ENCODE peak calls at places on chromosomes 13 and 19, in five cellular contexts. U is upper lobe of left lung, Q is right lobe of liver, R is K562, E is adrenal gland. S is an unnamed sample. For H3K4me1, the result is how much of the 10 kb centered on the place peaks cover.

GRCh38 chr19:4386038-4386782 is 14.1 kb downstream of the SH3GL1 start:
- DNase-seq in U (no peak), Q (no peak), R (no peak), E (peak), S (no peak)

GRCh38 chr19:3982701-3983541 is 2.3 kb downstream of the EEF2 start:
- DNase-seq in U (no peak), Q (peak), R (peak), E (no peak), S (peak)

GRCh38 chr19:55493650-55494171 is 5.5 kb downstream of the SSC5D start:
- DNase-seq in U (no peak), Q (no peak), R (no peak), E (no peak), S (no peak)

GRCh38 chr13:114230117-114230516 is 4.6 kb upstream of the CDC16 start:
- DNase-seq in U (no peak), Q (no peak), R (no peak), E (no peak), S (no peak)

GRCh38 chr19:2015611-2015950 is at the start of gene BTBD2:
- DNase-seq in U (no peak), Q (no peak), R (no peak), E (peak), S (no peak)

GRCh38 chr13:75541287-75541686 is 3.6 kb upstream of the COMMD6 start:
- DNase-seq in U (peak), Q (no peak), R (no peak), E (no peak), S (no peak)

GRCh38 chr13:26219726-26220125 is 2.4 kb downstream of the RNF6 start:
- DNase-seq in U (no peak), Q (no peak), R (no peak), E (no peak), S (no peak)

GRCh38 chr19:54436031-54436523 is 12.9 kb upstream of the LENG8 start:
- DNase-seq in U (no peak), Q (peak), R (no peak), E (no peak), S (no peak)

GRCh38 chr19:20247016-20247683 is 80.1 kb downstream of the ZNF486 start:
- DNase-seq in U (peak), Q (no peak), R (no peak), E (peak), S (no peak)

GRCh38 chr19:53328967-53329366 is 4.6 kb upstream of the ZNF845 start:
- DNase-seq in U (no peak), Q (no peak), R (peak), E (no peak), S (peak)

GRCh38 chr13:35164324-35164932 is 222.4 kb downstream of the NBEA start:
- DNase-seq in U (no peak), Q (no peak), R (peak), E (no peak), S (no peak)

GRCh38 chr13:109385161-109385560 is 401.2 kb downstream of the IRS2 start:
- DNase-seq in U (no peak), Q (no peak), R (no peak), E (no peak), S (no peak)

GRCh38 chr13:111005808-111006494 is 91.1 kb upstream of the ANKRD10 start:
- DNase-seq in U (peak), Q (no peak), R (no peak), E (no peak), S (peak)

GRCh38 chr13:113045214-113046007 is 60.2 kb upstream of the F7 start:
- DNase-seq in U (no peak), Q (no peak), R (no peak), E (no peak), S (no peak)

GRCh38 chr13:43787998-43788397 is 1.2 kb upstream of the ENOX1 start:
- DNase-seq in U (no peak), Q (no peak), R (no peak), E (no peak), S (no peak)

GRCh38 chr19:6185825-6186193 is 50.3 kb downstream of the ACSBG2 start:
- DNase-seq in U (no peak), Q (no peak), R (no peak), E (no peak), S (no peak)

GRCh38 chr19:17246681-17247425 is 1.1 kb upstream of the NR2F6 start:
- DNase-seq in U (no peak), Q (peak), R (no peak), E (no peak), S (peak)

GRCh38 chr19:17243340-17243853 is 2.3 kb downstream of the NR2F6 start:
- DNase-seq in U (no peak), Q (peak), R (no peak), E (no peak), S (no peak)

GRCh38 chr19:17244618-17245534 is 843 bp downstream of the NR2F6 start:
- DNase-seq in U (no peak), Q (no peak), R (no peak), E (no peak), S (peak)

GRCh38 chr19:17243854-17244617 is 1.7 kb downstream of the NR2F6 start:
- DNase-seq in U (peak), Q (peak), R (peak), E (peak), S (no peak)

GRCh38 chr19:17245535-17245984 is at the start of gene NR2F6:
- DNase-seq in U (no peak), Q (no peak), R (peak), E (no peak), S (no peak)
- TF ChIP-seq POLR2A in U (no peak), Q (peak), R (no peak), E (peak), S (no peak)

GRCh38 chr19:45076851-45077730 is 813 bp upstream of the ZNF296 start:
- DNase-seq in U (no peak), Q (no peak), R (no peak), E (no peak), S (no peak)

GRCh38 chr19:45079063-45079910 is at the start of gene GEMIN7:
- DNase-seq in U (peak), Q (peak), R (peak), E (peak), S (peak)

GRCh38 chr19:45082170-45082569 is 3.1 kb downstream of the GEMIN7 start:
- DNase-seq in U (no peak), Q (no peak), R (no peak), E (no peak), S (no peak)

GRCh38 chr19:45078390-45079062 is 534 bp upstream of the GEMIN7 start:
- DNase-seq in U (no peak), Q (no peak), R (no peak), E (no peak), S (no peak)

GRCh38 chr19:45079911-45080469 is 930 bp downstream of the GEMIN7 start:
- DNase-seq in U (no peak), Q (no peak), R (no peak), E (no peak), S (no peak)
- H3K4me1 ChIP-seq in U (under half), Q (under half), R (under half), E (under half), S (half or more)

DNA sequence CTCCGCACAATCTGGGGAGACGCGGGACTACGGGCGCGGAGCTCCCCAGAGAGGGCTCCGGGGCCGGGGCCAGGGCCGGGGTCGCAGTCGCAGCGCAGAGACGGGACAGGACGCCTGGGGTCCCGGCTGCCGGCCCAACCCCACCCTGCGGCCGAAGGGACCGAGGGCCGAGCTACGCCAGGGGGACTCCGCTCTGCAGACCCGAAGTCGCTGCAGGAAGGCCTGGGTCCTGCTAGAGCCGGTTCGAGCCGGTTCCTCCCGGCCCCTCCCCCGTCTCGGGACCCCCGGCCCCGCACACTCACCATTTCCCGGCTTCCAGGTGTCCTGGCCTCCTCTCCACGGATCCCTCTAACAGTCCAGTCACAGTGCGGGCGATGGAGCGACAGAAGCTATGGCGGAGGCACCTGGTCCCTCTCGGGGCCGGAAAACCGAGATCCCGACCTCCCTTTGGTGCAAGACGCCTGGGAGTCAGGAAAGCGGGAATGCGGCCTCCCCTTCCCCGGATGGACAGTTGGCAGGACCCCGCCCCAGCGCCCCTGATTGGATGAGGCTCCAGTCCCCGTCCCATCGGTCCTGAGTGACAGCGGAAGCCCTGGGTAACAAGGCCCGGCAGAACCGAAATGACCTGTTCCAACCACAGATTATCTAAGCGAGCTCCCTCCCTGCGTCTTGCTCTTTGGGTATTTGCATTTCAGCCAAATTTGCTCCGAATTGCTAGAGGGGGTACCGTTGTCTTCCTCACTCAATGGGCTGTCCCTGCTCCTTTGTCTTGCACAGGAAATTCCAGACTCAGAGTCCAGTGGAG is at the start of gene ZNF625:
- DNase-seq in U (peak), Q (peak), R (no peak), E (peak), S (peak)
- TF ChIP-seq POLR2A in U (no peak), Q (no peak), R (no peak), E (peak), S (no peak)

GRCh38 chr13:99432637-99433542 is 68.4 kb upstream of the TM9SF2 start:
- DNase-seq in U (peak), Q (peak), R (peak), E (peak), S (peak)
- H3K4me1 ChIP-seq in U (under half), Q (under half), R (under half), E (under half), S (under half)

GRCh38 chr19:738509-739128 is 12.3 kb upstream of the MISP start:
- DNase-seq in U (no peak), Q (no peak), R (no peak), E (no peak), S (no peak)
- TF ChIP-seq POLR2A in U (no peak), Q (no peak), R (no peak), E (no peak), S (no peak)

DNA sequence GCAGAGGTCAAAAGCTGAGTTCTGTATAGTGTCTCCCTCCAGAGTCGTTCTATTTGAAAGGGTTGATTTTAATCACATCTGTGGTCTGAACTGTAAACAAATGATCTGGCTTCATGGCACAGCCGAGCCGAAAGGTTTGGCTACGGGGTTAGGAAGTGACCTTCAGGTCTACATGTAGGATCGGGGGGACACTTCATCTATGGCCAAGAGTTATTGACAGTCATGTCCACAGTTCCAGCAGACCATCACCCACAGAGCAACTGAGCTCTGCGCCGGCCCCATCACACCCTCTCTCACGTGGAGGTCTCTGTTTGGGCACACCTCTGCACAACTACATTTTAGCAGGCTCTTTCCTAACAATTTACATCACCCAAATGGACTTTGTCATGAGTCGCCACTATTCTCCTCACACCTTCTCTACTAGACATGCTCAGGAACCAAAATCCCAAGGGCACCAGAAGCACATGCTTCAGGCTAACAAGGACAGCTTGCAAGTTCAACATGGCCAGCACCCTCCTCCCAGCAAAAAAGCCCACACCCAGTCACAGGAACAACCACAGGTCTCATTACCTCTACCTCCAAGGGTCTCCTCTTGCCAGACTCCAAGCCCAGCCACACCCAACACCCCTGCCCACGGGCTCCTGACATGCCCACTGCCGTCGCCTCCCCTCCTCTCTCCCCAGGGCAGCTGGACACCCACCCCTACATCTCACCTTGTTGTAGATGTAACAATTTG is 36.1 kb upstream of the EPHX3 start:
- DNase-seq in U (no peak), Q (no peak), R (no peak), E (no peak), S (no peak)
- H3K4me1 ChIP-seq in U (under half), Q (half or more), R (under half), E (under half), S (under half)

GRCh38 chr13:91348906-91349435 is 1.5 kb downstream of the MIR17HG start:
- DNase-seq in U (peak), Q (peak), R (peak), E (peak), S (peak)

GRCh38 chr13:91347212-91347995 is at the start of gene MIR17HG:
- DNase-seq in U (peak), Q (peak), R (peak), E (peak), S (peak)

GRCh38 chr13:91346848-91347211 is 657 bp upstream of the MIR17HG start:
- DNase-seq in U (no peak), Q (no peak), R (peak), E (no peak), S (peak)

GRCh38 chr13:91349992-91350911 is 2.8 kb downstream of the MIR17HG start:
- DNase-seq in U (no peak), Q (no peak), R (peak), E (no peak), S (no peak)

DNA sequence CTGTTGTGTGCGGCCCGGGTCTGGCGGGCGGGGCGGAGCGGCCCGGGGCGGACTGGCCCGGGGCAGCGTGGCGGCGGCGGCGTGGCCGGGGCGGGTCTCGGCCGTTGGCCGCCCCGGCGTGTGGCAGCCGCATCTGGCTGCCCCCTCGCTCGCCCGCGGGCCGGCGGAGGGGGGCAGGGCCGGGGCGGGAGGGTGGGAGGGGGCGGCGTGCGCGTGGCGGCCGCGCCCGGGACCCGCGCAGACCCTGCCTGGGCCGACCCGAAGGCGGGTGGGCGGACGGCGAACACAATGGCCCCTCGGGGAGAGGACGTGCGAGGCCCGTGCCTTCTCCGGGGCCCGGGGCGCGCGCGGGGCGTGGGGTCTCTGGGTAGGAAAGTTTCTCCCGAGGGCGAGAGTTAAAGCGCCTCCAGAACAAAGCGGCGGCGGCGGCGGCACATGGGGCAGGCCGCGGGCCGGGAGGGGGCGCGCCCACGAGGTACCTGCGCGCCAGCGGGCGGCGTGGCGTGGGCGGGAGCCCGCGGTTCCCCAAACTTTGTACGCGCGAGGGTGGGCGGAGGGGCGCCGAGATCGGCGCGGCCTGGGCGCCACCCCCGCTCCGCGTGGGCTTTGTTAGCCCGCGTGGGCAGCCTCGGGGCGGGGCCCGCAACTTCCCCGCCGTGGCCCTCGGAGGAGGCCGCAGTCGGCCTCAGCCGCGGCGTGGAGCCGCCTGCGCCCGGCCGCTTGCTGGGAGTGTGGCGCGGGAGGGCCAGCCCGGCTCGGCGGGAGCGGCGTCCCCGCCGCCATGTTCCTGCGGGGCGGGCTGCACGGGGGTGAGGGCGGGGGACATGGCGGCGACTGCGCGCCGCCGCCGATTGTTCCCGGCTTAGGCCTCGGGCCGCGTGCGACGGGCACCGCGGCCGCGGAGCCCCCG is 764 bp downstream of the MIR17HG start:
- DNase-seq in U (peak), Q (peak), R (peak), E (peak), S (peak)
- TF ChIP-seq POLR2A in U (no peak), Q (no peak), R (no peak), E (peak), S (no peak)

GRCh38 chr13:98999635-98999952 is 21.7 kb upstream of the DOCK9 start:
- DNase-seq in U (no peak), Q (no peak), R (no peak), E (no peak), S (no peak)

GRCh38 chr13:98997051-98997730 is 19.3 kb upstream of the DOCK9 start:
- DNase-seq in U (no peak), Q (no peak), R (no peak), E (no peak), S (no peak)

GRCh38 chr13:98998831-98999634 is 21.2 kb upstream of the DOCK9 start:
- DNase-seq in U (no peak), Q (no peak), R (no peak), E (no peak), S (no peak)

GRCh38 chr13:98996046-98996445 is 18.2 kb upstream of the DOCK9 start:
- DNase-seq in U (no peak), Q (no peak), R (no peak), E (no peak), S (no peak)

DNA sequence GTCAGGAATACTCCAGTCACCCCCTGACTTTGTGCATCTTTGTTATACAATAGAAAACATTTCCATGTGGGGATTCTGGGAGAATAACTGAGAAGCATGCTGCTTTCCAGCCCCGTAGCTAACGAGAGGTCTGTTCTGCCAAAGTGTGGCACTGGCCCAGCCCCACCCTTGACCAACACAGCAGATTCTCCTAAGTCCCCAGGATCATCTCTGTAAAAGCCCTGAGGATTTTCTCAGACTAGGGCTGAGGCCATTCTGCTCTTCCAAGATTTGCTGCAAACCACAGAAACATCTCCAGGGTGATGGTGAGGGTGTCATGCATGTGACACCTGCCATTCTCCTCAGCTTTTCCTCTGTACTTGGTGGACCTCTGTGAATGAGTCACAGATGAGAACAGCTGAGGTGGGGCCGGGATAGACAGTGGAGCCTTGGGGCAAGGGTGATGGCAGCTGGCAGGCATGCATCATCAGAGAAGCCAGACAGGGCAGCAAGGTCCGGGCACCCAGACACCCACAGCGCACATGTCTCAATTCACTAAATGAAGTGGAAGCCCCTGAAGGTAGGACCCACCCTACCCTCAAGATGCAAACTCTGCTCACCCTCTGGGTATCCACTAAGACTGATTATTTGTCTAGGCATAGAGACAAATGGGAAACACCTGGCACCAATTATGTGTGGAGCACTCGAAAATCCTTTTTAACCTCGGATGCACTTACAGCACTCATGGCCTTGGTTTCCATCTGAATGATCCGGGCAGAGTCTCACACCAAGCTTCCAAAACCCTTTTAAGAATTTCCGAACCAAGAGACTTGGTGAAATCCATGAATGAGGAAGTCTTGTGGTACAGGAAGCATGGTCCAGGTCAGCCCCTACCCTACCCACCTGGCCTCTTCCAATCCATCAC is 20.1 kb upstream of the DOCK9 start:
- DNase-seq in U (no peak), Q (no peak), R (no peak), E (no peak), S (no peak)
- H3K4me1 ChIP-seq in U (under half), Q (under half), R (under half), E (under half), S (under half)

GRCh38 chr19:37007587-37008220 is 70.5 kb upstream of the ZNF420 start:
- DNase-seq in U (no peak), Q (peak), R (peak), E (peak), S (peak)
- TF ChIP-seq POLR2A in U (no peak), Q (no peak), R (no peak), E (no peak), S (no peak)

S was measured in spleen.